ENCODE peak calls at places on chromosome 6, in nine cellular contexts. S, H, B, Z, C, X, P, K and A are unnamed samples. For H3K4me1, the result is how much of the 10 kb centered on the place peaks cover.

GRCh38 chr6:150029749-150030148 is 4.4 kb upstream of the RAET1L start:
- ATAC-seq in S (no peak), H (no peak), B (no peak), Z (no peak), C (peak), X (no peak), P (no peak), K (no peak), A (no peak)

GRCh38 chr6:26045939-26046368 is 41.3 kb upstream of the HFE start:
- ATAC-seq in S (no peak), H (no peak), B (no peak), Z (no peak), C (peak), X (no peak), P (no peak), K (no peak), A (no peak)

GRCh38 chr6:151071295-151071694 is 168.5 kb upstream of the AKAP12 start:
- ATAC-seq in S (no peak), H (no peak), B (peak), Z (no peak), C (no peak), X (no peak), P (peak), K (peak), A (peak)

GRCh38 chr6:26051683-26052310 is 35.4 kb upstream of the HFE start:
- ATAC-seq in S (no peak), H (no peak), B (no peak), Z (no peak), C (no peak), X (no peak), P (no peak), K (no peak), A (no peak)

GRCh38 chr6:104421650-104422049 is 438.1 kb downstream of the HACE1 start:
- ATAC-seq in S (no peak), H (no peak), B (no peak), Z (no peak), C (no peak), X (no peak), P (no peak), K (no peak), A (no peak)

GRCh38 chr6:44202972-44203750 is 13.6 kb upstream of the MYMX start:
- ATAC-seq in S (no peak), H (no peak), B (peak), Z (no peak), C (no peak), X (no peak), P (no peak), K (peak), A (no peak)

GRCh38 chr6:152874846-152875568 is 107.8 kb downstream of the FBXO5 start:
- ATAC-seq in S (no peak), H (no peak), B (no peak), Z (peak), C (peak), X (no peak), P (no peak), K (no peak), A (no peak)

GRCh38 chr6:156748504-156748903 is 28.7 kb upstream of the ARID1B start:
- ATAC-seq in S (no peak), H (no peak), B (no peak), Z (no peak), C (no peak), X (no peak), P (no peak), K (no peak), A (no peak)

GRCh38 chr6:4809999-4810918 is 34.1 kb downstream of the CDYL start:
- ATAC-seq in S (no peak), H (peak), B (no peak), Z (peak), C (peak), X (no peak), P (peak), K (no peak), A (no peak)

GRCh38 chr6:166911248-166911677 is 45.1 kb downstream of the RNASET2 start:
- ATAC-seq in S (no peak), H (no peak), B (no peak), Z (no peak), C (no peak), X (no peak), P (no peak), K (no peak), A (no peak)

GRCh38 chr6:105310947-105311346 is 91.9 kb downstream of the PREP start:
- ATAC-seq in S (no peak), H (no peak), B (no peak), Z (no peak), C (no peak), X (no peak), P (no peak), K (no peak), A (no peak)

GRCh38 chr6:104603108-104603745 is 256.5 kb downstream of the HACE1 start:
- ATAC-seq in S (no peak), H (no peak), B (no peak), Z (no peak), C (no peak), X (no peak), P (no peak), K (no peak), A (no peak)

GRCh38 chr6:139156102-139156501 is 21.2 kb downstream of the HECA start:
- ATAC-seq in S (no peak), H (no peak), B (no peak), Z (no peak), C (no peak), X (no peak), P (no peak), K (no peak), A (no peak)

GRCh38 chr6:105310371-105310770 is 92.5 kb downstream of the PREP start:
- ATAC-seq in S (no peak), H (no peak), B (no peak), Z (no peak), C (no peak), X (no peak), P (no peak), K (no peak), A (no peak)

GRCh38 chr6:22471369-22471690 is 98.0 kb upstream of the HDGFL1 start:
- ATAC-seq in S (peak), H (no peak), B (no peak), Z (no peak), C (peak), X (no peak), P (no peak), K (no peak), A (peak)

GRCh38 chr6:127641905-127642304 is 64.9 kb downstream of the C6orf58 start:
- ATAC-seq in S (peak), H (peak), B (no peak), Z (peak), C (peak), X (no peak), P (peak), K (peak), A (no peak)

GRCh38 chr6:137705166-137706064 is 161.6 kb upstream of the TNFAIP3 start:
- ATAC-seq in S (peak), H (peak), B (peak), Z (peak), C (peak), X (peak), P (peak), K (peak), A (no peak)

GRCh38 chr6:48141975-48142374 is 31.0 kb upstream of the PTCHD4 start:
- ATAC-seq in S (no peak), H (no peak), B (no peak), Z (no peak), C (no peak), X (no peak), P (no peak), K (no peak), A (no peak)

GRCh38 chr6:134022650-134023049 is 29.8 kb downstream of the SLC2A12 start:
- ATAC-seq in S (no peak), H (no peak), B (no peak), Z (no peak), C (no peak), X (no peak), P (no peak), K (no peak), A (no peak)

GRCh38 chr6:127402890-127403617 is 56.1 kb downstream of the KIAA0408 start:
- ATAC-seq in S (no peak), H (no peak), B (no peak), Z (no peak), C (peak), X (no peak), P (no peak), K (no peak), A (no peak)

GRCh38 chr6:47360388-47360787 is 50.7 kb upstream of the TNFRSF21 start:
- ATAC-seq in S (no peak), H (no peak), B (no peak), Z (no peak), C (peak), X (no peak), P (no peak), K (no peak), A (no peak)

GRCh38 chr6:75326557-75327258 is 42.1 kb upstream of the TMEM30A start:
- ATAC-seq in S (peak), H (peak), B (no peak), Z (no peak), C (no peak), X (no peak), P (peak), K (no peak), A (no peak)

GRCh38 chr6:25831532-25832306 is at the start of gene SLC17A1:
- ATAC-seq in S (no peak), H (peak), B (no peak), Z (no peak), C (no peak), X (no peak), P (no peak), K (peak), A (no peak)

GRCh38 chr6:107490568-107491058 is 696 bp downstream of the SOBP start:
- ATAC-seq in S (no peak), H (no peak), B (peak), Z (peak), C (peak), X (peak), P (no peak), K (peak), A (no peak)

GRCh38 chr6:153947817-153948447 is 91.1 kb upstream of the OPRM1 start:
- ATAC-seq in S (no peak), H (no peak), B (peak), Z (peak), C (peak), X (no peak), P (no peak), K (peak), A (no peak)

GRCh38 chr6:161549977-161550655 is 276.3 kb upstream of the AGPAT4 start:
- ATAC-seq in S (no peak), H (peak), B (no peak), Z (peak), C (no peak), X (no peak), P (no peak), K (peak), A (no peak)

GRCh38 chr6:148316308-148316707 is 26.3 kb upstream of the SASH1 start:
- ATAC-seq in S (no peak), H (no peak), B (no peak), Z (no peak), C (no peak), X (no peak), P (no peak), K (peak), A (no peak)

GRCh38 chr6:120384671-120385070 is 949.6 kb downstream of the TBC1D32 start:
- ATAC-seq in S (no peak), H (no peak), B (no peak), Z (no peak), C (no peak), X (no peak), P (no peak), K (no peak), A (no peak)

GRCh38 chr6:54998576-54998975 is 152.0 kb downstream of the FAM83B start:
- ATAC-seq in S (no peak), H (no peak), B (no peak), Z (no peak), C (no peak), X (no peak), P (no peak), K (no peak), A (no peak)

GRCh38 chr6:163404825-163405265 is 9.7 kb upstream of the QKI start:
- ATAC-seq in S (peak), H (no peak), B (no peak), Z (no peak), C (no peak), X (no peak), P (no peak), K (peak), A (peak)

GRCh38 chr6:28943557-28944411 is 20.0 kb upstream of the TRIM27 start:
- ATAC-seq in S (peak), H (peak), B (peak), Z (peak), C (peak), X (peak), P (peak), K (peak), A (peak)

GRCh38 chr6:128357391-128358110 is 162.8 kb downstream of the PTPRK start:
- ATAC-seq in S (peak), H (no peak), B (no peak), Z (no peak), C (no peak), X (no peak), P (no peak), K (no peak), A (no peak)

GRCh38 chr6:160895562-160895961 is 96.0 kb upstream of the MAP3K4 start:
- ATAC-seq in S (no peak), H (no peak), B (no peak), Z (no peak), C (no peak), X (no peak), P (no peak), K (no peak), A (no peak)

GRCh38 chr6:14375940-14376339 is 258.4 kb downstream of the CD83 start:
- ATAC-seq in S (no peak), H (no peak), B (no peak), Z (no peak), C (no peak), X (no peak), P (no peak), K (no peak), A (no peak)

GRCh38 chr6:45838486-45838885 is 177.2 kb downstream of the CLIC5 start:
- ATAC-seq in S (no peak), H (no peak), B (no peak), Z (no peak), C (no peak), X (no peak), P (no peak), K (no peak), A (no peak)

GRCh38 chr6:140586426-140587061 is 1212.1 kb upstream of the CITED2 start:
- ATAC-seq in S (no peak), H (no peak), B (no peak), Z (no peak), C (peak), X (no peak), P (no peak), K (no peak), A (peak)

GRCh38 chr6:134520181-134521115 is 202.5 kb upstream of the SGK1 start:
- ATAC-seq in S (no peak), H (no peak), B (no peak), Z (no peak), C (no peak), X (no peak), P (no peak), K (peak), A (no peak)

GRCh38 chr6:113564401-113565161 is 292.6 kb upstream of the MARCKS start:
- ATAC-seq in S (peak), H (no peak), B (peak), Z (no peak), C (peak), X (no peak), P (peak), K (peak), A (peak)

GRCh38 chr6:39808934-39809333 is 16.8 kb downstream of the DAAM2 start:
- ATAC-seq in S (no peak), H (no peak), B (no peak), Z (no peak), C (no peak), X (no peak), P (no peak), K (no peak), A (peak)
- H3K4me1 ChIP-seq in S (under half), H (under half), B (under half), Z (under half), C (under half), X (under half), P (under half), K (under half), A (half or more)

GRCh38 chr6:17871836-17872235 is 115.6 kb downstream of the KIF13A start:
- ATAC-seq in S (no peak), H (no peak), B (no peak), Z (no peak), C (no peak), X (no peak), P (no peak), K (no peak), A (peak)

GRCh38 chr6:17871169-17871479 is 116.3 kb downstream of the KIF13A start:
- ATAC-seq in S (no peak), H (no peak), B (no peak), Z (no peak), C (no peak), X (no peak), P (no peak), K (no peak), A (no peak)

GRCh38 chr6:17870302-17871168 is 116.9 kb downstream of the KIF13A start:
- ATAC-seq in S (no peak), H (no peak), B (no peak), Z (no peak), C (no peak), X (no peak), P (no peak), K (no peak), A (no peak)

GRCh38 chr6:17874753-17875152 is 112.7 kb downstream of the KIF13A start:
- ATAC-seq in S (no peak), H (no peak), B (no peak), Z (no peak), C (no peak), X (no peak), P (no peak), K (no peak), A (no peak)

GRCh38 chr6:17872908-17873307 is 114.5 kb downstream of the KIF13A start:
- ATAC-seq in S (no peak), H (no peak), B (no peak), Z (no peak), C (no peak), X (no peak), P (no peak), K (no peak), A (no peak)
- H3K4me1 ChIP-seq in S (under half), H (half or more), B (under half), Z (under half), C (under half), X (under half), P (under half), K (under half), A (under half)

DNA sequence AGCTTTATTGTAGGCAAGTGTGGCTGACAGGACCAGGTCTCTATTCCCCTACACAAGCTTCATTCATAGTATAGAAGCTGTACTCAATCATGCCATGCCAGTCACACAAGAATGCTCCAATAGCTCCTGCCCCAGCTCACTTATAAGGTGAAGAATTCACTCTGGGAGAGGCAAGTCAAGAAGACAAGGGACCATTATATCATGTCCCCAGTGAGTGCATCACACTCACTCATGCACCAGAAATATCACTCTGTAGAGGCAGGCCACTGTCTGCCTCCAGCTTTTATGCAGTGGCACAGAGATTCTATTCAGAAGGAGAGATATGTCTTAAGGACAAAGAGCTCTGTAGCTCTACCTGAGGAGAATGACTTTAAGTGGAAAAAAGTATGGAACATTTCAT is 263.2 kb downstream of the GJA1 start:
- ATAC-seq in S (no peak), H (no peak), B (no peak), Z (no peak), C (no peak), X (no peak), P (no peak), K (no peak), A (no peak)
- H3K4me1 ChIP-seq in S (under half), H (half or more), B (under half), Z (under half), C (under half), X (under half), P (under half), K (under half), A (under half)

GRCh38 chr6:7135755-7136154 is 28.0 kb downstream of the RREB1 start:
- ATAC-seq in S (no peak), H (no peak), B (no peak), Z (no peak), C (peak), X (no peak), P (no peak), K (no peak), A (no peak)

GRCh38 chr6:7138111-7138510 is 30.4 kb downstream of the RREB1 start:
- ATAC-seq in S (no peak), H (no peak), B (no peak), Z (no peak), C (no peak), X (no peak), P (no peak), K (no peak), A (no peak)

GRCh38 chr6:7138921-7139358 is 31.2 kb downstream of the RREB1 start:
- ATAC-seq in S (no peak), H (peak), B (peak), Z (no peak), C (peak), X (peak), P (no peak), K (peak), A (no peak)

GRCh38 chr6:7136859-7137334 is 29.1 kb downstream of the RREB1 start:
- ATAC-seq in S (no peak), H (no peak), B (no peak), Z (no peak), C (peak), X (no peak), P (no peak), K (no peak), A (no peak)

DNA sequence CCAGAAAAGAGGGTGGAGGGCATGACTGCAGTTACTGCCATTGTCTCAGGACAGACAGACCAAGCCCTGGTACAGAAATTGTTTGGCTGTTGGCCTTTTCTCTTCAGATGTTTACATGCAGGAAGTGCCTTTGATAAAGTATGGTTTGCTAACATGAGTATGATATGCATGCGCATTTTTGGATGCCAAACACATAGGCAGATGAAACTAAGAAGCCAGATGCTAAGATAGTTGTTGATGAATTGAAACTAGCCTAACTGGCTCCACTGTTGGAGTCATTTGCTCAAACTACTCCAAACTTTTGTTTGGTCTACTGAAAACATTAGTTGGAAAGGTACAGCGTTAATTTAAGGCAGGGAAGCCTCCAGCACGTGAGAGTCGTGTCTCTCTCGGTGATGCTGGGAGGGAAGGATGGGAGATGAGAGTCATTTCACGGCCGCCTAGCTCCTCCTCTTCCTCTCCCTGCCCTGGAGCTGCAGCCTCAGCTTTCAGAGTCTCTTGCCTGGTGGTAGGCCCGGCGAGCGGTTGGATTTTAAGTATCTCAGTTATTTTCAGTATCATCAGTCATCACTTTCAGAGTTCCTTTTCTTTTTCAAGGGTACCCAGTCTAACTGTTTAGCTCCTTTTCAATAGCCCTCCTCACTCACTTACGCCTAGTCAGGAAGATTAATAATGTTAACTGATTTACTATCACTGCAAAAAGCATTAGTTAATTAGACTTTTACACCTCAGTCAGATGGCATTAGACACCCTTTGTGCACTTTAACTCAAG is 29.8 kb downstream of the RREB1 start:
- ATAC-seq in S (peak), H (peak), B (no peak), Z (no peak), C (peak), X (peak), P (peak), K (no peak), A (peak)
- H3K4me1 ChIP-seq in S (half or more), H (half or more), B (half or more), Z (under half), C (half or more), X (half or more), P (under half), K (half or more), A (under half)

GRCh38 chr6:144159231-144159630 is 8.9 kb downstream of the STX11 start:
- ATAC-seq in S (no peak), H (no peak), B (no peak), Z (no peak), C (no peak), X (no peak), P (no peak), K (peak), A (peak)
- H3K4me1 ChIP-seq in S (under half), H (under half), B (under half), Z (under half), C (under half), X (under half), P (under half), K (under half), A (under half)